ENCODE peak calls at places on chromosomes 11 and 22, in six cellular contexts. G is neuronal stem cell, P is IMR-90, Z is mesenchymal stem cell, R is H1, U is trophoblast cell. L is an unnamed sample. For H3K4me1, the result is how much of the 10 kb centered on the place peaks cover.

GRCh38 chr11:55920537-55920936 is 6.2 kb upstream of the OR5W2 start:
- DNase-seq in G (no peak), Z (no peak), U (no peak), R (no peak), P (no peak), L (no peak)

GRCh38 chr11:6666302-6667183 is 10.9 kb upstream of the DCHS1 start:
- DNase-seq in U (no peak), R (no peak), Z (no peak), P (no peak), G (no peak), L (no peak)

GRCh38 chr11:61532136-61533038 is 23.8 kb downstream of the LRRC10B start:
- DNase-seq in R (no peak), G (no peak), U (peak), Z (peak), P (no peak), L (peak)

GRCh38 chr11:112656772-112657428 is 304.3 kb upstream of the NCAM1 start:
- DNase-seq in U (peak), Z (no peak), P (peak), R (no peak), G (no peak), L (no peak)

GRCh38 chr11:134252539-134253188 is 488 bp downstream of the THYN1 start:
- DNase-seq in G (peak), Z (no peak), P (peak), U (no peak), R (no peak), L (peak)

GRCh38 chr11:57942808-57943207 is 80.9 kb upstream of the OR9Q1 start:
- DNase-seq in Z (no peak), G (no peak), U (peak), P (no peak), R (no peak), L (no peak)

GRCh38 chr11:107184936-107185335 is 166.7 kb upstream of the GUCY1A2 start:
- DNase-seq in R (no peak), U (no peak), Z (no peak), G (no peak), P (no peak), L (no peak)

GRCh38 chr22:25172153-25172552 is 27.5 kb upstream of the CRYBB3 start:
- DNase-seq in G (no peak), P (no peak), Z (no peak), R (no peak), U (no peak), L (no peak)

GRCh38 chr11:110311783-110312578 is 15.6 kb upstream of the RDX start:
- DNase-seq in G (no peak), R (no peak), P (peak), Z (peak), U (no peak), L (no peak)

GRCh38 chr11:59866397-59866796 is at the start of gene TCN1:
- DNase-seq in U (no peak), G (no peak), Z (no peak), P (no peak), R (no peak), L (no peak)

GRCh38 chr11:62889126-62889483 is 8.4 kb downstream of the SLC3A2 start:
- DNase-seq in U (no peak), Z (no peak), R (no peak), G (no peak), P (no peak), L (no peak)

GRCh38 chr11:117820071-117820470 is 4.5 kb downstream of the FXYD2 start:
- DNase-seq in R (no peak), G (no peak), P (no peak), U (no peak), Z (no peak), L (no peak)

GRCh38 chr22:44848296-44848741 is 95.9 kb downstream of the ARHGAP8 start:
- DNase-seq in Z (no peak), R (no peak), U (no peak), P (peak), G (no peak), L (no peak)

GRCh38 chr11:65791719-65792213 is 4.9 kb downstream of the OVOL1 start:
- DNase-seq in U (no peak), Z (no peak), G (no peak), R (no peak), P (no peak), L (no peak)

GRCh38 chr11:19864141-19865120 is 151.8 kb downstream of the NAV2 start:
- DNase-seq in Z (no peak), G (no peak), P (no peak), U (peak), R (no peak), L (no peak)

GRCh38 chr22:30206964-30207363 is 39.6 kb downstream of the LIF start:
- DNase-seq in G (peak), R (no peak), Z (peak), P (peak), U (peak), L (peak)

GRCh38 chr11:126406368-126406767 is 50.9 kb downstream of the ST3GAL4 start:
- DNase-seq in R (no peak), P (no peak), G (no peak), Z (no peak), U (peak), L (no peak)

GRCh38 chr11:126407101-126407521 is 51.6 kb downstream of the ST3GAL4 start:
- DNase-seq in P (no peak), G (no peak), U (no peak), R (no peak), Z (no peak), L (no peak)

GRCh38 chr11:126408901-126409670 is 53.6 kb downstream of the ST3GAL4 start:
- DNase-seq in G (no peak), Z (no peak), U (no peak), P (no peak), R (no peak), L (no peak)

GRCh38 chr11:126407682-126408288 is 52.3 kb downstream of the ST3GAL4 start:
- DNase-seq in R (no peak), P (no peak), U (no peak), G (no peak), Z (no peak), L (no peak)

GRCh38 chr11:126408496-126408895 is 53.0 kb downstream of the ST3GAL4 start:
- DNase-seq in R (no peak), P (no peak), G (no peak), Z (no peak), U (no peak), L (no peak)
- H3K4me1 ChIP-seq in R (under half), P (under half), G (under half), Z (under half), U (under half), L (under half)

DNA sequence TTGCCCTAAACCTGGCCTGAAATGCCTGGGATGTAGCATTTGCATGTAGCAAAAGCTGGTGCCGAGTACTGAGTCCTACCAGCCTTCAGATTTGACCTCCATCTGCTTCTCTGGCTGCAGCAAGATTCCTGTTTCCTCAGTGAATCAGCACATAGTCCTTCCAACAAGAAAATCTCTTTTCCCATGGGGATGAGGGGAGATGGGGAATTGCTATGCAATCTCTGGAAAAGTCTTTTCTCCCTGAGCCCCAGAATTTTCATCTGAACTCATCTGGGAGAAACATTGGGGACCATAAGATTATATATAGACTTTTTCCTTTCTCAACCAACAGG is 32.0 kb upstream of the YWHAH start:
- DNase-seq in G (no peak), Z (no peak), R (no peak), U (no peak), P (peak), L (no peak)
- H4K91ac ChIP-seq in G (no peak), Z (no peak), R (no peak), U (no peak), P (no peak), L (no peak)

DNA sequence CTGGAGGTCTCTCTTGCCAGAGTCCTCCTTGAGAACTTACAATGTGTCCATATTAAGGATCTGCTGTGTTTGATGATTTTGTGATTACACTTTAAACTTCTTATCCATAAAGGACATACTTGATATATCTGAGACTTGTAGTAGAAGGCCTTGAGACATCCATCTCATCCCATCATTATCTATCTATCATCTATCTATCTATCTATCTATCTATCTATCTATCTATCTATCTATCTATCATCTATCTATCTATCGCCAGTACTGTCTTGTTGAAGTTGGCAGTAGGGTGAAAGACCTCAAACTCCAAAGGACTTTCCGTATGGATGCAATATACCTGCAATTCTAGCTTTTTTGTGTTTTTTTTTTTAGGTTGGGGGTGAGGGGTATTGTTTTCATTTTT is 2.5 kb upstream of the EHF start:
- DNase-seq in U (no peak), Z (no peak), R (no peak), G (no peak), P (no peak), L (no peak)
- H3K4me1 ChIP-seq in U (under half), Z (under half), R (under half), G (under half), P (under half), L (under half)

GRCh38 chr22:39739338-39740027 is 154.1 kb downstream of the ENTHD1 start:
- DNase-seq in P (peak), Z (no peak), U (no peak), G (no peak), R (no peak), L (no peak)

GRCh38 chr22:39748877-39749276 is 144.7 kb downstream of the ENTHD1 start:
- DNase-seq in P (peak), G (no peak), R (no peak), U (peak), Z (peak), L (no peak)

GRCh38 chr22:39746600-39747262 is 146.8 kb downstream of the ENTHD1 start:
- DNase-seq in G (no peak), U (no peak), P (no peak), R (no peak), Z (no peak), L (no peak)

GRCh38 chr22:39745789-39746188 is 147.8 kb downstream of the ENTHD1 start:
- DNase-seq in R (no peak), U (no peak), Z (no peak), P (no peak), G (no peak), L (no peak)

DNA sequence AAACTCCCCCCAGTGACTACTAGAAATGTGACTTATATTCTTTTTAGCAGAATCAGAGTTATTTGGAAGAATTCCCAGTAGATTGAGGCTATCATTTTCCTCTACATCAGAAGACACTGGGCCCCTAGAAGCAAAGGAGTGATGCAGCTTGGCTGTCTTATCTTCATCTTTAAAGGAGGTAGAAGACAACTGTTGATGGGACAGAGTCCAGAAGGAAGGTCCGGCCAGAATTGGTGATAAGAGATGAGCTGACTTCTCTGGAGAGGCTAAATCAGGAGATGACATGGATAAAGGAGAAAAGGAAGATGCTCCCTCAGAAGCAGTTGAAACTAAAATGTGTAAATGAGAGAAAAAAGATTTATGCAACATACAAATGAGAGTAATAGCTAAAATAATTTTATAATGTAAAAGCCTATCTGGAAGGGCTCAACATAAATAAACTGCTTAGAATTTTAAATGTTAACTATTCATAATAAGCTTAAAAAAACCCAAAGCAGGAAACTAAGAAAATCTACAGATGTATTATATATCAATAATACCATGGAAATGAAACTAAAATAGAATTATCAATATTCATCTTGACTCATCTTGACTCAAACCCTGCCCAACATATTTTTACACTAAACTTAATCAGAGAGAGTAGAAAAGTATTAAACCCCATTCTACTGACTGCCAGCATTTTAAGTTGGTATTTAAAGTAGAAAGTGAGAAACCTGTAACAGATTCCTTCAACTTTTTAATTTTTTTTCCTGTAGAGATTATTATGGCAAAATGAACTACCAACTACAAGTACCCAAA is 149.4 kb downstream of the ENTHD1 start:
- DNase-seq in P (no peak), G (no peak), R (no peak), Z (no peak), U (no peak), L (no peak)
- H4K91ac ChIP-seq in P (no peak), G (no peak), R (no peak), Z (no peak), U (no peak), L (no peak)

GRCh38 chr22:36196254-36197064 is 5.2 kb downstream of the APOL4 start:
- DNase-seq in P (peak), G (no peak), R (no peak), U (peak), Z (no peak), L (no peak)
- H3K4me1 ChIP-seq in P (under half), G (under half), R (under half), U (under half), Z (under half), L (under half)

DNA sequence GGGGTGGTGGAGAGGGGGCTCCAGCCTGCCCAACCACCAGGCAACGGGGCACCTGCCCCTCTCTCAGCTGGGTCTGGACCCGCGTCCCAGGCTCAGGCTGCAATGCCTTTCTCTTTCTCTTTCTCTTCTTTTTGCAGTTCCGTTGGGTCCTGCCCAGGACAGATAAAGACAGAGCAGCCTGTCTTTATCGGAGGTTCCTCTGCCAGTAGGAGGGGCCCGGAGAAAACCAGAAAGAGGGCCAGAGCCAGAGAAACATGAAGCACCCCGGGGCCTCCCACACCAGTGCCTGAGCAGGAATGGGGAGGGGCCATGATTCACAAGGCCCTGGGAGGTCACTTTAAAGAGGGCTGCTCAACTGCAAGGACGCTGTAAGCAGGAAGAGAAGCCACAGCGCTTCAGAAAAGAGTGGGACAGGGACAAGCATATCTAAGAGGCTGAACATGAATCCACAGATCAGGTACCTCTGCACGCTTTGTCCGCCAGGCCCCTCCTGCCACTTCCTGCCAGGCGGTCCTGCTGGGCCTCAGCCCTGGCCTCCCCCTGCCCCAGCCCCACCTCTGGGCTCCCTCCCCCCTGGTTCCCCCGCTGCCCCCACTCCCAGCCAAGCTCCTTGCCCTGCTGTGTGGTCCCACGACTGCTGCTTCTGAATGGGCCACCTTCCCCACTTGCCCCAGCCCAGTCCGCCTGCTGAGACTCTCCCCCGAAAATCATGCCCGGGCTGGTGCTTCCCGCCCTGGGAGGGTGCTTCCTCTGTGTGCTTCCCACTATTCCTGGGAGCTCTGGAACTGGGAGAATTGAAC is at the start of gene APOBEC3C:
- DNase-seq in G (peak), R (no peak), Z (peak), P (peak), U (peak), L (peak)
- H4K91ac ChIP-seq in G (no peak), R (peak), Z (peak), P (peak), U (peak), L (no peak)

L was measured in H9.